ENCODE peak calls at places on chromosomes 1 and 21, in nine cellular contexts. N is HT1080; W is T-helper 2 cell; I is brain microvascular endothelial cell; B is natural killer cell treated with Interleukin-12 subunit alpha and Interleukin-12 subunit beta and Interleukin-15 and Interleukin-18, amount 100 ng/mL, for 72 hours; D is SK-MEL-5; U is Right ventricle myocardium inferior; M is cardiac muscle cell; C is psoas muscle. P is an unnamed sample.
A peak's percentile ranks its signal among the peaks of the same experiment; 100 is the strongest.

GRCh38 chr1:54551891-54552290 is 3.9 kb downstream of the ACOT11 start:
- DNase-seq in N (no peak), B (no peak), U (no peak), W (no peak), C (no peak), D (no peak), M (no peak), I (no peak), P (no peak)

GRCh38 chr1:38516560-38516959 is 343.0 kb downstream of the RRAGC start:
- DNase-seq in B (no peak), D (no peak), I (no peak), W (no peak), N (no peak), M (no peak), C (no peak), U (no peak), P (no peak)

GRCh38 chr21:17607684-17608083 is 5.0 kb downstream of the BTG3 start:
- DNase-seq in C (no peak), N (no peak), I (no peak), B (no peak), U (no peak), D (no peak), W (no peak), M (no peak), P (no peak)

GRCh38 chr21:34919406-34919805 is 129.7 kb downstream of the RUNX1 start:
- DNase-seq in B (no peak), D (no peak), W (no peak), C (no peak), I (no peak), U (no peak), M (no peak), N (no peak), P (no peak)

GRCh38 chr1:81607086-81607485 is 193.6 kb upstream of the ADGRL2 start:
- DNase-seq in B (no peak), D (no peak), C (no peak), I (no peak), N (no peak), W (no peak), U (no peak), M (no peak), P (no peak)

GRCh38 chr1:221097479-221098281 is 218.4 kb downstream of the HLX start:
- DNase-seq in B (no peak), U (no peak), M (peak; percentile 92), C (no peak), W (no peak), I (peak; percentile 69), N (peak; percentile 78), D (peak; percentile 11), P (no peak)

GRCh38 chr1:16110884-16111283 is 37.4 kb upstream of the FAM131C start:
- DNase-seq in W (no peak), N (no peak), U (no peak), B (no peak), C (no peak), I (no peak), M (no peak), D (no peak), P (no peak)

GRCh38 chr21:35102488-35103407 is 53.6 kb upstream of the RUNX1 start:
- DNase-seq in U (peak; percentile 74), N (no peak), M (peak; percentile 6), C (peak; percentile 54), B (no peak), W (no peak), D (no peak), I (peak; percentile 27), P (peak; percentile 81)

GRCh38 chr1:204292733-204293132 is 67.0 kb downstream of the PLEKHA6 start:
- DNase-seq in N (no peak), D (no peak), C (no peak), M (peak; percentile 27), U (no peak), W (no peak), B (no peak), I (no peak), P (no peak)

GRCh38 chr1:153929433-153929825 is 6.7 kb upstream of the GATAD2B start:
- DNase-seq in D (no peak), C (no peak), U (no peak), N (no peak), I (no peak), W (no peak), M (no peak), B (no peak), P (peak; percentile 23)

P was measured in pons.